ENCODE peak calls at places on chromosomes 11 and 22, in four cellular contexts. H is K562, V is H1, P is HepG2. Q is an unnamed sample.

GRCh38 chr11:118930152-118930712 is 4.5 kb upstream of the BCL9L start:
- DNase-seq in P (peak; percentile 75), H (peak; percentile 86), V (peak; percentile 97), Q (no peak)

GRCh38 chr11:117259417-117259816 is 26.9 kb downstream of the RNF214 start:
- DNase-seq in H (no peak), V (no peak), P (no peak), Q (no peak)

GRCh38 chr11:34613462-34614183 is 7.3 kb upstream of the EHF start:
- DNase-seq in H (no peak), V (no peak), P (no peak), Q (no peak)

GRCh38 chr11:3182462-3182852 is 17.3 kb upstream of the OSBPL5 start:
- DNase-seq in H (no peak), P (no peak), V (no peak), Q (no peak)

GRCh38 chr11:4607111-4607510 is 920 bp downstream of the TRIM68 start:
- DNase-seq in P (no peak), V (no peak), H (no peak), Q (no peak)

GRCh38 chr22:42685941-42686666 is 34.6 kb downstream of the A4GALT start:
- DNase-seq in P (no peak), V (no peak), H (no peak), Q (no peak)

GRCh38 chr11:86596861-86597632 is 75.4 kb downstream of the ME3 start:
- DNase-seq in H (no peak), V (no peak), P (no peak), Q (no peak)

GRCh38 chr11:88103337-88104206 is 71.7 kb downstream of the RAB38 start:
- DNase-seq in P (peak; percentile 52), H (peak; percentile 35), V (peak; percentile 63), Q (peak; percentile 58)

GRCh38 chr22:31083923-31084810 is 3.0 kb downstream of the SMTN start:
- DNase-seq in H (no peak), P (no peak), V (no peak), Q (no peak)

GRCh38 chr11:129866328-129866727 is 29.1 kb downstream of the NFRKB start:
- DNase-seq in H (no peak), P (no peak), V (no peak), Q (no peak)

GRCh38 chr22:46056169-46057041 is 79.4 kb upstream of the WNT7B start:
- DNase-seq in H (no peak), V (no peak), P (no peak), Q (no peak)

GRCh38 chr22:44449061-44449682 is 48.9 kb downstream of the RTL6 start:
- DNase-seq in H (peak; percentile 11), V (no peak), P (no peak), Q (peak; percentile 34)

GRCh38 chr11:3659595-3660515 is 11.3 kb downstream of the CHRNA10 start:
- DNase-seq in P (no peak), H (no peak), V (no peak), Q (no peak)

GRCh38 chr11:131749100-131749499 is 378.7 kb downstream of the NTM start:
- DNase-seq in V (no peak), P (no peak), H (no peak), Q (no peak)

GRCh38 chr11:47254381-47254780 is 3.4 kb upstream of the NR1H3 start:
- DNase-seq in P (no peak), V (no peak), H (no peak), Q (no peak)

DNA sequence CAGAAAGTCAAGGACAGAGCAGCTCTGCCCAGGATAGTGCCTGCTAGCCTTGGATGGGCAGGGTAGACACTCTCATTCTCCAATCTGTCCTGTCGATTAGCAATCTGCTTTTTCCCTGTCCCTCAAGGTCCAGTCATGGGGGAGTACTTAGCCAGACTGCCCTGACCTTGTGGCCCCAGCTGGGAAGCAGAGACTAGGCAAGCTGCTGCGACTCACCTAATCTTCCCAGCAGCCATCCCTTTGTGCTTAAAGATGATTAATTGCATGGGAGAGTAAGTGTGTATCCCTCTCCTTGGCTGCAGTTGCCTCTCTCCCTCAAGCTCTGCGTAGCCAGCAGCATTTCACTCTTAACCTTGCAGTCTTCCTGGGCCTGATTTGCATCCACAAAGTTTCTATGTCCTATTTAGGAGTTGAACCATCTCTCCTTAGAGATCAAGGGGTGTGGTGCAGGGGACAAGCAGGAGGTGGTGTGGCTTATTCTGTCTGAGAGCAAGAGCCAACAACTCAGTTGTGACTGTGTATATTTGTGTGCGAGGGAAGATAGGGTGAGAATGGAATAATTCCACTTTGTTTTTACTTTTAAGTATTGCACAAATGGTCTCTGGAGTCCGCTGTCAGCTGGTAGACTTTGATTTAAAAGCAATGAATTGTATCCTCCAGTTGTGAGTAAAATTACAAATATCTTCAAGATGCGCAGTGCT is 101.5 kb downstream of the FDX1 start:
- DNase-seq in V (no peak), P (no peak), H (no peak), Q (no peak)
- TF ChIP-seq JUN in V (no peak), P (no peak), H (no peak), Q (no peak)

DNA sequence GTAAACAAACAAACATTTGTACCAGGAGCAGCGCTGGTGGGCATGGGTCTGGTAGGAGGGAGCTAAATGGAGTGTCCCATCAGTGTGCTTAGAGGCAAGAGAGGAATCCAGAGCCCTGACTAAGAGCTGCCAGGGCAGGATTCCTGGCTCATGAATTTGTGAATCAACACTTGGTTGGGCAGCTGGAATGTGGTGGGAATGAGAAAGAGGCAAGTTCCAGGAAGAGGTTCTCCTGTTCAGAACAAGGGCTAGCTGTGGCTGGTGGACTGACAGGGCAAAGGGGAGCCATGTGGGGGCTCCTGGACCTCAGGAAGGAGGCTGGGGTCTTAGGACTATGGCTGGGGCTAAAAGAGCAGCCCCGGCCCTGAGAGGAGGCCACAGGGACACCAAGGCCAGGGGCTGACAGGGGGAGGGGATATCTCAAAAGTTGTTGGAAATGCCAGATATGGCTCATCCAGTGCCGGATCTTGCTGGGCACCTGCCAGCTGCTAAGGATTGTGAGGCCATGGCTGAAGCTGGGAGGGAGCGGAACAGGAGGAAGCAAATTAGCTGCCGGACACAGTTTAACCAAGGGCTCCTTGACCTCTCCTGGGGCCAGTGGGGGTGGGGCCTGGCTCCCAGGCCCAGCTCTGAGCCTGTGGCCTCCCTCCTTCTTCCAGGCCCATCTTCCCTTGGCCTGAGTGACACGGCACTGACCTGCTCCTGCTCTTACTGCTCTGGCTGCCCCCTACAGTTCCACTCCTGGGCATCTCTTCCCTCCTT is 14.6 kb upstream of the P2RY6 start:
- DNase-seq in V (no peak), H (no peak), P (peak; percentile 39), Q (peak; percentile 77)
- TF ChIP-seq USF2 in V (no peak), H (no peak), P (no peak), Q (no peak)

GRCh38 chr11:134538793-134539192 is 126.8 kb upstream of the B3GAT1 start:
- DNase-seq in P (no peak), H (no peak), V (no peak), Q (no peak)
- TF ChIP-seq RFX5 in P (no peak), H (no peak), V (no peak), Q (no peak)

DNA sequence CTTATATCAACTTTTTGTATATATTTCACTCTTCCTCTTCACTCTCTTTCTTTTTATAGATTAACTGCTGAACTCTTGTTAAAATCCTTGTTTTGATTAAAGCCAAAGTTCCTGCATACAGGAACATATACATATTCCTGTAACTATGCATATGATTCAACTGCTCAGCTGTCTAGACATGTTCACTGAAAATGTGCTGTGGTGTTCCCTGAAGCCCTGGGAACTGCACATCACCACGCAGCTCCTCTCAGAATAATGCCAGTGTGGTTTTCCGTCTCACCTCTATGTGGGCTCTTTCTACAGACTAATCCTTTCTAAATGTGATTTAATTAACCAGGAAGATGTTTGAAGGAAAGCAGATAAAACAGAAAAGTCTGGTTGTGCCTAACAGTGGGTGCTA is 25.6 kb upstream of the MMP12 start:
- DNase-seq in V (no peak), H (no peak), P (no peak), Q (no peak)
- TF ChIP-seq JUN in V (no peak), H (no peak), P (no peak), Q (no peak)

GRCh38 chr11:134838708-134839107 is 426.7 kb upstream of the B3GAT1 start:
- DNase-seq in P (no peak), H (no peak), V (no peak), Q (no peak)

GRCh38 chr11:134843020-134843419 is 431.0 kb upstream of the B3GAT1 start:
- DNase-seq in H (no peak), P (no peak), V (no peak), Q (no peak)

GRCh38 chr11:134843735-134844134 is 431.7 kb upstream of the B3GAT1 start:
- DNase-seq in P (no peak), V (no peak), H (no peak), Q (no peak)

GRCh38 chr11:134841972-134842371 is 429.9 kb upstream of the B3GAT1 start:
- DNase-seq in V (no peak), P (no peak), H (no peak), Q (no peak)

DNA sequence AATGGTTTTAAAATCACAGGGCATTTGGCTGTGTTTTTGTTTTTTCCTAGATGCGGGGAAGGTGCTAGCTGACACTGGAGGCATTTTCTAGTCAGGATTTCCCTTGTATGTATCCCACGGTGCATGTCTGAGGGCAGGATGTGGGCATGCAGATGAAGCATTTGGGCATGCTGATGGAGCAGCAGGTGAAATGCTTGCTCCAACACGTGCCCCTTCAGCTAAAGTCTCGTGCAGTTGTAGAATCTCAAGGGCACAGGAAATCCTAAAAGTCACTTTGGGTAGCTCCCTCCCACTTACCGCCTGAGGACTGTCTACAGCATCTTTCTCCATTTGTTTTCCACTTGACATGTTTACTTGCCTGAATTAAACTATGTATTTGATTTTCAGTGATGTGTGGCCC is 429.4 kb upstream of the B3GAT1 start:
- DNase-seq in V (no peak), H (no peak), P (no peak), Q (no peak)
- TF ChIP-seq USF2 in V (no peak), H (no peak), P (no peak), Q (no peak)

GRCh38 chr22:20486229-20486628 is 9.4 kb downstream of the KLHL22 start:
- DNase-seq in H (no peak), V (no peak), P (no peak), Q (no peak)
- TF ChIP-seq RFX5 in H (no peak), V (no peak), P (no peak), Q (no peak)

GRCh38 chr11:1547467-1548098 is 24.5 kb downstream of the DUSP8 start:
- DNase-seq in V (no peak), P (no peak), H (no peak), Q (no peak)
- TF ChIP-seq JUN in V (no peak), P (no peak), H (no peak), Q (no peak)

DNA sequence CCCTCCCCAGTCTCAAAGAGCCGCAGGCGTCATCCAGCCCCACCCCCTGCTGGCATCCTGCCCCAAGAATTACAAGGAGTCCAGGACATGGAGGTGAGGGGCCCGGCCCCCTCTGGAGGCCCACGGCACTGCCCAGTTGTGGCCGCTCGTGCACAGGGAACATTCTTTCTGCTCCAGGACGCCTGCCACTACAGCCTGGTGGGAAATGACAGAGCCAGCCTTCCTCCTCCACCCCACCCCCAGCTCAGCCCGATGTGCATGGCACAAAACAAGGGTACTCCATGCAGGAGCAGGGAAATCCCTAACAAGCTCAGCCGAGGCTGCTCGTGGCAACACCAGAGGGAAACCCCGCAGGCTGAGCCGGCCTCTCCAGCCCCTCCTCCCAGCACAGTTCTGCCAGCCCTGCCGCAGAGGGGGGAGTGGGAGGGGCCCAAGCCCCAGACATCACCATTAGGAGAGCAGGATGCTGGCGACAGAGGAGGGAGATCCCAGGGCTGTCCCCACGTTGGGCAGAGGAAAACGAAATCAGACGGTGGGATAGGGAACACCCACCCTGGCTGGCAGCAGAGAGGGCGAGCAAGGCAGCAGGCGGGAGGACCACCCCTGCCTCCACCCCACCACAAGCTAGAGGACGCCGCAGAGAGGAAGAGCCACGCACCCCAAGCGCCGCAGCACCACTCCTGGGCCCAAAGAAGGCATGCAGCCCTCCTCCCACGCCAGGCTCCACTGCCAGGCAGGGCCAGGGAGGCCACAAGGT is 10.0 kb downstream of the IGSF9B start:
- DNase-seq in P (no peak), V (no peak), H (no peak), Q (no peak)
- TF ChIP-seq USF2 in P (no peak), V (no peak), H (no peak), Q (no peak)

Q was measured in A549.